ENCODE peak calls at places on chromosome 12, in five cellular contexts. T, D, I, V and R are unnamed samples.

GRCh38 chr12:81360916-81361315 is 283.0 kb downstream of the ACSS3 start:
- DNase-seq in V (no peak), T (no peak), I (no peak), D (no peak), R (no peak)

GRCh38 chr12:2957816-2958431 is 1.3 kb upstream of the TEAD4 start:
- DNase-seq in D (no peak), I (no peak), T (no peak), V (no peak), R (no peak)

GRCh38 chr12:109064143-109064542 is 11.8 kb downstream of the USP30 start:
- DNase-seq in V (no peak), T (no peak), I (no peak), D (no peak), R (no peak)

GRCh38 chr12:81043979-81044740 is 33.7 kb upstream of the ACSS3 start:
- DNase-seq in D (no peak), T (no peak), V (no peak), I (no peak), R (no peak)

GRCh38 chr12:8687846-8688601 is 9.8 kb upstream of the RIMKLB start:
- DNase-seq in T (peak; percentile 64), D (peak; percentile 90), I (no peak), V (no peak), R (peak; percentile 78)

GRCh38 chr12:24280085-24280842 is 330.8 kb upstream of the SOX5 start:
- DNase-seq in I (no peak), T (no peak), D (no peak), V (no peak), R (no peak)

GRCh38 chr12:38384816-38385491 is 68.4 kb downstream of the ALG10B start:
- DNase-seq in I (peak; percentile 67), D (no peak), T (no peak), V (no peak), R (no peak)

GRCh38 chr12:28446031-28446430 is 255.8 kb downstream of the CCDC91 start:
- DNase-seq in T (no peak), V (no peak), D (no peak), I (no peak), R (no peak)

GRCh38 chr12:95608252-95609033 is 57.2 kb upstream of the USP44 start:
- DNase-seq in D (peak; percentile 66), I (peak; percentile 83), T (peak; percentile 67), V (peak; percentile 85), R (no peak)

GRCh38 chr12:1517007-1517406 is 77.4 kb downstream of the FBXL14 start:
- DNase-seq in T (no peak), V (no peak), I (no peak), D (peak; percentile 55), R (peak; percentile 41)

DNA sequence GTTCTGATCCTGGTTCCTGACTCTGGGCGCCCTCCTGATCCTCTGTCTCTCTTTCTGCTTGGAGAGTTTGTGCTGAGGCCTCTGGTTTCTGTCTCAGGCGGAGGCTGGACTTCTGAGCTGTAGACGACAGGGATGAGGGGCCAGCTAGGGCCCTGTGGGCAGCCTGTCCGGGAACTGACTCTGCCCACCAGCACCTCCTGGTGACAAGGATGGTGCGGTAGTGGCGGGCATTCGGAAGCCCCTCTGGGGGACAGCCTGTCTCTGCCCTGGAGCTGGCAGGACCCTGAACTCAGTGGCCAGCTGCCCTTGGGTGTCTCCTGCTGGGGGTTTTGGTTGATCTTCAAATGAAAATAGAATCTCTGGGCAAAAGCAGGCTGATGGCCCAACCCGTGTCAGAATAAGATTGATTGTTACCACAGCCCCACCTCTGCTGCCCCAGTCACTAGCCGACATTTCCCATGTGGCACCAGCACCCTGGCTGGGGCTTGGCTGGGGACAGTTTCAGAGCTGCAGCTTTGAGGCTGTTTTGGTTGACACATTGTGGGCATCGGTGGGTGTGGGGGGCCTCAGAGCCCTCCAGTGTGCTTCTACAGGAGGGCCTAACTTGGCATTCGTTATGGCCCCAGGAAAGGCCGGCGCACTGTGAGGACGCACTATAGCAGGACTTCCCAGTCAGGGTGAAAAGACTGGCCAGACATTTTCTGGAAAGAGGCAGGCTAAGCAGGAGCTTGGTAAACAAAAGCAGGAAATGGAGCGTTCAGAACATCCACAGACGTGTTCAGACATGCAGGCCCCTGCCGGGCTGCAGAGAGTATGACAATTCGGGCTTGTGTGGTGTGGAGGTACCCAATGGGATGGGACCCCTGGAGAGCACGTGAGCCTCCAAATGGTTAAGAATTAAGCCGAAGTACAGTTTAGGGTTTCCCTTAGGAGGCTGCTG is 16.1 kb downstream of the KRT80 start:
- DNase-seq in D (peak; percentile 53), V (no peak), T (peak; percentile 80), I (no peak), R (no peak)
- TF ChIP-seq CTCF in D (peak; percentile 28), V (no peak), T (peak; percentile 37), I (peak; percentile 32), R (no peak)

GRCh38 chr12:93592641-93593396 is 20.3 kb downstream of the SOCS2 start:
- DNase-seq in D (no peak), I (no peak), V (no peak), T (no peak), R (no peak)

GRCh38 chr12:93594766-93595165 is 22.3 kb downstream of the SOCS2 start:
- DNase-seq in V (no peak), T (no peak), I (no peak), D (no peak), R (no peak)

GRCh38 chr12:93591137-93591868 is 18.8 kb downstream of the SOCS2 start:
- DNase-seq in V (peak; percentile 70), T (peak; percentile 53), D (peak; percentile 85), I (peak; percentile 84), R (peak; percentile 90)

GRCh38 chr12:93595336-93595735 is 22.9 kb downstream of the SOCS2 start:
- DNase-seq in T (no peak), I (no peak), D (no peak), V (no peak), R (no peak)

GRCh38 chr12:93593833-93594232 is 21.4 kb downstream of the SOCS2 start:
- DNase-seq in I (no peak), D (no peak), T (no peak), V (no peak), R (no peak)
- H3K27ac ChIP-seq in I (peak overlapping the region; percentile 87), D (no peak overlapping the region), T (peak overlapping the region; percentile 52), V (peak overlapping the region; percentile 80), R (peak overlapping the region; percentile 14)

GRCh38 chr12:26830358-26830757 is 2.6 kb downstream of the ITPR2 start:
- DNase-seq in T (no peak), D (no peak), V (no peak), I (no peak), R (no peak)
- H3K4me3 ChIP-seq in T (peak overlapping the region; percentile 53), D (no peak overlapping the region), V (no peak overlapping the region), I (peak overlapping the region; percentile 92), R (peak overlapping the region; percentile 46)

GRCh38 chr12:29582677-29583076 is 85.2 kb upstream of the OVCH1 start:
- DNase-seq in V (peak; percentile 49), I (no peak), D (no peak), T (no peak), R (no peak)

GRCh38 chr12:29581641-29582040 is 84.2 kb upstream of the OVCH1 start:
- DNase-seq in I (no peak), V (no peak), T (no peak), D (no peak), R (no peak)

GRCh38 chr12:29580971-29581370 is 83.5 kb upstream of the OVCH1 start:
- DNase-seq in V (no peak), I (no peak), T (no peak), D (no peak), R (no peak)

GRCh38 chr12:29578731-29579130 is 81.2 kb upstream of the OVCH1 start:
- DNase-seq in V (no peak), D (no peak), T (no peak), I (no peak), R (no peak)

GRCh38 chr12:29582156-29582555 is 84.7 kb upstream of the OVCH1 start:
- DNase-seq in V (no peak), D (no peak), T (no peak), I (no peak), R (no peak)
- TF ChIP-seq CTCF in V (no peak), D (no peak), T (no peak), I (no peak), R (no peak)

GRCh38 chr12:46490635-46491034 is 118.1 kb upstream of the SLC38A2 start:
- DNase-seq in D (peak; percentile 72), V (no peak), T (no peak), I (no peak), R (no peak)

GRCh38 chr12:46491548-46491947 is 119.0 kb upstream of the SLC38A2 start:
- DNase-seq in V (no peak), I (no peak), T (no peak), D (peak; percentile 54), R (no peak)

GRCh38 chr12:46493352-46494209 is 121.0 kb upstream of the SLC38A2 start:
- DNase-seq in D (no peak), V (no peak), T (no peak), I (no peak), R (no peak)

GRCh38 chr12:46494424-46494823 is 121.9 kb upstream of the SLC38A2 start:
- DNase-seq in T (no peak), I (no peak), V (no peak), D (peak; percentile 85), R (no peak)

DNA sequence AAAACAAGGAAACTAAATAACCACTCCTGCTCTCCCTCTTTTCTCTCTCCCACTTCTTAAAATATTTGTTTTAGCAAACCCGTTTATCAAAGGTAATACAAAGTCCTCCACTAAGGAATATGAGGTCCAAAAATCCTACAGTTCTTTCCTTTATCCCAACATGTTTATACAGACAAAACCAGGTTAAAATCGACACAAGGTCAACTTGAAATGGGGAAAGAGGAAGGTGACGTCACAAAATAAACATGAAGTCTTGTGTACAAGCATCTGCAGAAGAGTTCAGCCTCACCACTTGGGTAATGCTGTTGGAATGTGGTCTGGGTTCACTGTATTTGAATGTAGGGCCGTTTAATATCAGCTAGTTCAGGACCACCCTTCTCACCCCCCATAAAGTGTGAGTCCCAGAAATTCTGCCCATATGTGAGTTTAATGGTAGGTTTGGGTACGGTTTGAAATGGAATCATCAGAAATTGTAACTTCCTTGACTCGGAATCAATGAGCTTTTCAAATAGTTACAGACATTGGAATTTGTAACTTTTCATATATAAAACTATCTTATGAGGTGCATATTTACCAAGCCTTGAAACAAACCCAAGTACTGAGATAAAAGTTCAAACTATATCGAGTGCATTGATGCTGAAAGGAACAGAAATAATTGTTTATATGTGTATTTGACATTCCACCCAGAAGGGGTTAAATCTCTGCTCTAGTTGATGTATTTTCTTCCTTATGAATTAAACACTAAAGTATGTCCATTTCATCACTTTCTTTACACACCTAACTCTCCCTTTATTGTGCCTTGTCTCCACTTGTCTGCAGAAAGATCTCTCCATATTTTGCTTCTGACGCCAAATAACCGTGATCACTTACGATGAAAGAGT is 120.1 kb upstream of the SLC38A2 start:
- DNase-seq in T (no peak), D (peak; percentile 88), I (no peak), V (no peak), R (no peak)
- H3K27ac ChIP-seq in T (peak overlapping the region; percentile 65), D (peak overlapping the region; percentile 77), I (peak overlapping the region; percentile 72), V (peak overlapping the region; percentile 62), R (peak overlapping the region; percentile 64)

DNA sequence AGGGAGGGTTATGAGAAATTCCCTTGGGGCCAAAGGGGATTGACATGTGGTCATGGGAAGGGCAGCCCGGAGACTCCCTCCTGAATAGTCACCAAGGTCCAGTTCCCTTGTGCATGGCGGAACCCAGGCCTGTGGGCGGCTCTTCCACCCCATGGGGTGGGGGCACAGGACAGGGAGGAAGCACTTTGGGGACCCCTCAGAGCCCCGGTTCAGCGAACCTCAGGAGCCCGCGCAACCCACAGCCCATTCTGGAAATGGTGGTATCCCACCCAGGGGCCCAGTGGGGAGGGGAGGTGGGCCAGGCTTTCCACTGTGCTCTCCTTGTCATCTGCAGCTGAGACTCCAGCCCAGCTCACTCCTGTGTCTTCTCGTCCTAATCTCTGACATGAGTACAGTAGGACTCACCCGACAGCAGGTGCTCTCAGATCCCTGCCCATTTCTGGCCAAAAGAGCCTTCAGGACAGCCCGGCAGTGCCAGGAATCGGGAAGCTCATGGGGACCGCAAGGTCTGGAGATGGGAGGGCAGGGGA is 255.2 kb upstream of the SFSWAP start:
- DNase-seq in T (no peak), D (no peak), V (peak; percentile 23), I (peak; percentile 57), R (no peak)
- H3K4me3 ChIP-seq in T (no peak overlapping the region), D (no peak overlapping the region), V (no peak overlapping the region), I (no peak overlapping the region), R (no peak overlapping the region)